ENCODE peak calls at places on chromosomes 12 and 14, in seven cellular contexts. One of them, this sample, is unnamed.

GRCh38 chr12:92070864-92071445 is 74.7 kb downstream of the BTG1 start:
- DNase-seq in lung: no peak
- DNase-seq in CD4-positive, alpha-beta T cell: no peak
- DNase-seq in cardiac muscle cell: no peak
- DNase-seq in HCT116: no peak
- DNase-seq in psoas muscle: no peak
- DNase-seq in endothelial cell of umbilical vein: no peak
- DNase-seq in this sample: no peak

GRCh38 chr14:25006961-25007795 is 42.8 kb downstream of the STXBP6 start:
- DNase-seq in lung: no peak
- DNase-seq in psoas muscle: no peak
- DNase-seq in endothelial cell of umbilical vein: peak; percentile 67
- DNase-seq in HCT116: no peak
- DNase-seq in cardiac muscle cell: no peak
- DNase-seq in CD4-positive, alpha-beta T cell: no peak
- DNase-seq in this sample: no peak

GRCh38 chr14:96039633-96040311 is 610 bp downstream of the C14orf132 start:
- DNase-seq in HCT116: no peak
- DNase-seq in psoas muscle: no peak
- DNase-seq in cardiac muscle cell: peak; percentile 67
- DNase-seq in endothelial cell of umbilical vein: peak; percentile 14
- DNase-seq in CD4-positive, alpha-beta T cell: peak; percentile 24
- DNase-seq in lung: no peak
- DNase-seq in this sample: peak; percentile 27

GRCh38 chr12:21939435-21939834 is 1.8 kb downstream of the ABCC9 start:
- DNase-seq in HCT116: no peak
- DNase-seq in CD4-positive, alpha-beta T cell: no peak
- DNase-seq in endothelial cell of umbilical vein: no peak
- DNase-seq in cardiac muscle cell: no peak
- DNase-seq in lung: no peak
- DNase-seq in psoas muscle: no peak
- DNase-seq in this sample: no peak

GRCh38 chr14:26531894-26532293 is 65.9 kb downstream of the NOVA1 start:
- DNase-seq in cardiac muscle cell: no peak
- DNase-seq in endothelial cell of umbilical vein: no peak
- DNase-seq in psoas muscle: no peak
- DNase-seq in lung: no peak
- DNase-seq in CD4-positive, alpha-beta T cell: no peak
- DNase-seq in HCT116: no peak
- DNase-seq in this sample: no peak

GRCh38 chr12:121536929-121537813 is 43.7 kb downstream of the KDM2B start:
- DNase-seq in CD4-positive, alpha-beta T cell: peak; percentile 48
- DNase-seq in psoas muscle: peak; percentile 94
- DNase-seq in lung: peak; percentile 87
- DNase-seq in endothelial cell of umbilical vein: peak; percentile 74
- DNase-seq in HCT116: no peak
- DNase-seq in cardiac muscle cell: peak; percentile 92
- DNase-seq in this sample: peak; percentile 97

GRCh38 chr14:24665440-24665991 is 31.5 kb upstream of the GZMB start:
- DNase-seq in lung: no peak
- DNase-seq in CD4-positive, alpha-beta T cell: no peak
- DNase-seq in endothelial cell of umbilical vein: no peak
- DNase-seq in cardiac muscle cell: no peak
- DNase-seq in psoas muscle: no peak
- DNase-seq in HCT116: no peak
- DNase-seq in this sample: no peak

GRCh38 chr14:25833341-25834121 is 764.3 kb downstream of the NOVA1 start:
- DNase-seq in endothelial cell of umbilical vein: peak; percentile 46
- DNase-seq in lung: no peak
- DNase-seq in cardiac muscle cell: peak; percentile 73
- DNase-seq in psoas muscle: no peak
- DNase-seq in HCT116: no peak
- DNase-seq in CD4-positive, alpha-beta T cell: no peak
- DNase-seq in this sample: no peak

GRCh38 chr12:70110085-70110484 is 133.1 kb upstream of the CNOT2 start:
- DNase-seq in psoas muscle: no peak
- DNase-seq in HCT116: no peak
- DNase-seq in CD4-positive, alpha-beta T cell: no peak
- DNase-seq in endothelial cell of umbilical vein: no peak
- DNase-seq in cardiac muscle cell: no peak
- DNase-seq in lung: no peak
- DNase-seq in this sample: no peak

GRCh38 chr14:64875350-64875749 is 4.4 kb downstream of the SPTB start:
- DNase-seq in psoas muscle: no peak
- DNase-seq in CD4-positive, alpha-beta T cell: no peak
- DNase-seq in lung: no peak
- DNase-seq in cardiac muscle cell: no peak
- DNase-seq in endothelial cell of umbilical vein: no peak
- DNase-seq in HCT116: no peak
- DNase-seq in this sample: no peak

GRCh38 chr14:64885555-64885954 is 5.8 kb upstream of the SPTB start:
- DNase-seq in lung: no peak
- DNase-seq in HCT116: no peak
- DNase-seq in CD4-positive, alpha-beta T cell: no peak
- DNase-seq in psoas muscle: no peak
- DNase-seq in endothelial cell of umbilical vein: no peak
- DNase-seq in cardiac muscle cell: no peak
- DNase-seq in this sample: no peak

GRCh38 chr14:64879635-64880381 is at the start of gene SPTB:
- DNase-seq in CD4-positive, alpha-beta T cell: peak; percentile 56
- DNase-seq in HCT116: no peak
- DNase-seq in lung: no peak
- DNase-seq in cardiac muscle cell: peak; percentile 63
- DNase-seq in endothelial cell of umbilical vein: no peak
- DNase-seq in psoas muscle: peak; percentile 89
- DNase-seq in this sample: peak; percentile 87

GRCh38 chr14:64878775-64879634 is 702 bp downstream of the SPTB start:
- DNase-seq in psoas muscle: peak; percentile 72
- DNase-seq in lung: no peak
- DNase-seq in endothelial cell of umbilical vein: no peak
- DNase-seq in CD4-positive, alpha-beta T cell: no peak
- DNase-seq in HCT116: no peak
- DNase-seq in cardiac muscle cell: peak; percentile 43
- DNase-seq in this sample: peak; percentile 59

DNA sequence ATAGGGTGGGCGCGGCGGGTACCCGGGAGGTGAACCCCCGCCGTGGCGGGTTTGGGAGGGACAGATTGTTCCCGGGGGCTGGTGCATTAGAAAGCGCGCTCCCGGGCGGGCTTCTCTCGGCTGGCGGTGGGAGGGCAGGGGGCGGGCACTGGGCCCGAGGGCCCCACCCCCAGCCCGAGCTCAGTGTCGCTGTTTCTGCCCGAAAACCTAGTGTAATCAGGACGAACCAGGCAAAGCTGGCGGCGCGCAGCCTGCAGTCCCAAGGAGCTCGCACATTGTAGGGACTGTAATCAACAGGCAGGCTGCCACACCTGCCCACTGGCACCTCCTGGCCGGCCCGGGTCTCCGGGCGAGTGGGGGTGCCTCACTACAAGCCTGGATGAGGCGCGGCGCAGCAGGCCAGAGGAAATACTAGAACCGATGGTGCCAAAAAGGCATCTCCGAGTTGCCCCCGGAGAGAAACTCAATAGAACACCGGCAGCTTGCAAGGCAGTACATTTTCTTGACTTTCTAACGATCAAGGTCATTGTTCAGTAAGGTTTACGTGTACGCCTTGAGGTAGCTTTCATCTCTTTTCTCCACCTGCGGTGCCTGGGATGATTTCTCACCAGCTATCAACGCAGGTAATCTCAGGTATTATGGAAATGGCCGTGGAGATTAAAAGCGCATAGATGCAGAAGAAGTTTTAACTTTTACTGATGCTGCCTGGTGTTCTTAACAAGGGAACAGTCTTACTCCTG is 845 bp upstream of the SPTB start:
- DNase-seq in CD4-positive, alpha-beta T cell: peak; percentile 59
- DNase-seq in lung: peak; percentile 35
- DNase-seq in HCT116: peak; percentile 26
- DNase-seq in cardiac muscle cell: peak; percentile 69
- DNase-seq in endothelial cell of umbilical vein: peak; percentile 8
- DNase-seq in psoas muscle: peak; percentile 62
- DNase-seq in this sample: peak; percentile 80
- H3K27me3 ChIP-seq in CD4-positive, alpha-beta T cell: peaks cover 26% of the 10 kb centered on the region
- H3K27me3 ChIP-seq in lung: peaks cover 3% of the 10 kb centered on the region
- H3K27me3 ChIP-seq in HCT116: no peaks in the 10 kb centered on the region
- H3K27me3 ChIP-seq in cardiac muscle cell: peaks cover 87% of the 10 kb centered on the region
- H3K27me3 ChIP-seq in endothelial cell of umbilical vein: peaks cover 81% of the 10 kb centered on the region
- H3K27me3 ChIP-seq in psoas muscle: no peaks in the 10 kb centered on the region
- H3K27me3 ChIP-seq in this sample: peaks cover 2% of the 10 kb centered on the region

DNA sequence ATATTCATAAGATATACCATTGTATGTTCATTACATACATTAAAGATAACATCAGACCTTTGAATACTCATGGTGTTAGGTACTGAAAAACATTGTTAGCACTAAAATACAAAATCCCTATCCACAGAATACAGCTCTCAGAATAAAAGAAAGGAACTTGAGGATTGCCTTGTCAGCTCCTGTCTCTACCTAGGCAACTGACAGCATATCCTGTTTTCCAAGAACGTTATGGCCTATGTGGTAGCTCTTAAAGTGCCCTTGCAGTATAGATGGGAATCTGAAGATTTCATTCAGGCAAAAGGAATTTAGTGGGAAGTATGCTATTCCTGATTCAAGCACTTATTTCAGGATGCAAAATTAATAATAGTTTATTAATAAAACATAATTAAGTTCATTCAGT is 1.8 kb upstream of the PPP1R12A start:
- DNase-seq in HCT116: no peak
- DNase-seq in endothelial cell of umbilical vein: peak; percentile 43
- DNase-seq in CD4-positive, alpha-beta T cell: no peak
- DNase-seq in cardiac muscle cell: no peak
- DNase-seq in psoas muscle: no peak
- DNase-seq in lung: no peak
- DNase-seq in this sample: no peak
- H3K27ac ChIP-seq in HCT116: no peak overlapping the region
- H3K27ac ChIP-seq in endothelial cell of umbilical vein: no peak overlapping the region
- H3K27ac ChIP-seq in CD4-positive, alpha-beta T cell: no peak overlapping the region
- H3K27ac ChIP-seq in cardiac muscle cell: peak overlapping the region; percentile 99
- H3K27ac ChIP-seq in psoas muscle: no peak overlapping the region
- H3K27ac ChIP-seq in lung: no peak overlapping the region
- H3K27ac ChIP-seq in this sample: no peak overlapping the region

DNA sequence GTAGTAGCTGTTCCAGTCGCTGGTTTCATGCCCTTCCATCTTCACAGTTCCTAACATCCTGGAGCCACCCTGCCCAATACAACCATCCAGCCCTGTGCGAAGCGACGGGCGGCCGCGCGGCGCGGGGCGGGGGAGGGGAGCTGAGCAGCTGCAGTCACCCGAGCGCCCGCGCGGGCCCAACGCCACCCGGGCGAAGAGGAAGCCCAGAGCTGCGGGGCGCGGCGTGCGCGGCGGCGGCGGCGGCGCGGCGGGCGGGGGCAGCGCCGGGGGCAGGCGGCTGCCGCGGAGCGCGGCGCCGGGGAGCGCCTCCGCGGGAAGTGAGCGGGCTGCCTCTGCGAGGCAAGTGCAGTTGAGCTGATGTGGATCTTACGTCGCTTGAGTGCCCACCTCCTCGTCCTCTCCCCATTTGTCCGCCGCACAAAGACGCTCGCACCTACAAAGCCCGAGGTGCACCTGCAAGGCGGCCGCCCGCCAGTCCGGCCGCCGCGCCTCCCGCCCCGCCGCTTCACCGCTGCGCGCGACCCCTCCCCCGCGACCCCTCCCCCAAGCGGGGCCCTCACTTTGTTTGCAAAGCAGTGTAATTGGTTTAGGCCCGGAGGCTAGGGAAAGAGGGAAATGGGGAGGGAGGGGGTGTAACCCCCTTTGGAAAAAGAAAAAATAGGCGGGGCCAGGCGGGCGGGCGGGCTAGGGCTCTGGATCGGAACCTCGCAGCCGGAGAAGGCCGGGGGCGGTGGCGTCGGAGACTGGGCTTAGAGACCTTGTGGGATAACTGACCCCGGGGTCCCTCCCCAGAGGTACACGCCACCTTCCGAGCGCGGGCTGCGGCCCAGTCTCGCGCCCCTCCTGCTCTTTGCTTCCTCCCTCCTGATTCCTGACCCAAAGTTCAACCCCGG is at the start of the genes FOXA1 and TTC6:
- DNase-seq in CD4-positive, alpha-beta T cell: no peak
- DNase-seq in endothelial cell of umbilical vein: no peak
- DNase-seq in HCT116: peak; percentile 31
- DNase-seq in psoas muscle: peak; percentile 56
- DNase-seq in lung: peak; percentile 70
- DNase-seq in cardiac muscle cell: peak; percentile 48
- DNase-seq in this sample: no peak
- H3K9me3 ChIP-seq in CD4-positive, alpha-beta T cell: peaks cover 6% of the 10 kb centered on the region
- H3K9me3 ChIP-seq in endothelial cell of umbilical vein: no peaks in the 10 kb centered on the region
- H3K9me3 ChIP-seq in HCT116: no peaks in the 10 kb centered on the region
- H3K9me3 ChIP-seq in psoas muscle: no peaks in the 10 kb centered on the region
- H3K9me3 ChIP-seq in lung: peaks cover 24% of the 10 kb centered on the region
- H3K9me3 ChIP-seq in cardiac muscle cell: no peaks in the 10 kb centered on the region
- H3K9me3 ChIP-seq in this sample: no peaks in the 10 kb centered on the region

DNA sequence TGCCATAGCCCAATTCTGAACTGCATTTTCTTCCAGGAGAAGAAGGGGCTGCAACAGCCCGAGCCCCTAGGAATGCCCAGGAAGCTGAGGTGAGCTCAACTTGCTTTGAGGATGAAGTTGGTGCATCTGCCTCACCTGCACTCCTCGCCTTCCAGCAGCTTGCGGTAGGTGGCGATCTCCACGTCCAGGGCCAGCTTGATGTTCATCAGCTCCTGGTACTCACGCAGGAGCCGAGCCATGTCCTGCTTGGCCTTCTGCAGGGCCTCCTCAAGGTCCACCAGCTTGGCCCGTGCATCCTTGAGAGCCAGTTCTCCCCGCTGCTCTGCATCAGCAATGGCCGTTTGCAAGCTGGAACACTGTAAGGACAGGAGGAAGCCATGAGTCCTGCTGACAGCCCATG is 6.0 kb downstream of the KRT75 start:
- DNase-seq in lung: no peak
- DNase-seq in HCT116: no peak
- DNase-seq in psoas muscle: no peak
- DNase-seq in cardiac muscle cell: no peak
- DNase-seq in endothelial cell of umbilical vein: no peak
- DNase-seq in CD4-positive, alpha-beta T cell: no peak
- DNase-seq in this sample: no peak
- H3K27me3 ChIP-seq in lung: no peaks in the 10 kb centered on the region
- H3K27me3 ChIP-seq in HCT116: no peaks in the 10 kb centered on the region
- H3K27me3 ChIP-seq in psoas muscle: peaks cover 2% of the 10 kb centered on the region
- H3K27me3 ChIP-seq in cardiac muscle cell: peaks cover 44% of the 10 kb centered on the region
- H3K27me3 ChIP-seq in endothelial cell of umbilical vein: no peaks in the 10 kb centered on the region
- H3K27me3 ChIP-seq in CD4-positive, alpha-beta T cell: peaks cover 10% of the 10 kb centered on the region
- H3K27me3 ChIP-seq in this sample: no peaks in the 10 kb centered on the region

DNA sequence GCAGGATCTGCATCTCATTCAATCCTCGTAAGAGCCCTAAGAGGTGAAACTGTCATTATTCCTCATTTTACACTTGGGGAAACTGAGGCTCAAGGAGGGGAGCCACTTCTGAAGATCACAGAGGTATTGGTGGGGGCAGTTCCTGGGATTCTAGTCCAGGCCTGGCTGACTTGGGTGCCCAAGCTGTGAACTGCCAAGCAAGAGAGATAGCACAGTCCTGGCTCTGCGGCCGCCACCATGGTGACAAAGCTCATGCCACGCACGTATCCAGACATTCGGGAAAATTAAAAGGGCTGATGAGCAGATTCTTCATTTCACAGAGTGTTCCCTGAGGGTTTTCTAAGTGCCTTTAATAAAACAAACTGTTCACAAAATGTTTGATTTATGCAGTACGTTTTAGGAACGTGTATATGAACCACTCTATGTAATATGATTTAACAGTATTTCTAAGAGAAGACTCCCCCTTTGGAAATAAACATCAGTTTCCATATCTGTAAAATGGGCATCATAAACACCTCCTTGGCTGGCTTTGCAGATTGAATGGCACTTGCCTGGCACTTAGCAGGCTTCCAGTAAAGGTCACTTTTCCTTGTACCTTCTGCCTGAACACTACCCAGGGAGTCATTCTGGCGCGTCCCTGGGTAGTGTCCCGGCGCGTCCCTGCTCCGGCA is 84.6 kb downstream of the ACACB start:
- DNase-seq in psoas muscle: peak; percentile 34
- DNase-seq in cardiac muscle cell: no peak
- DNase-seq in HCT116: no peak
- DNase-seq in CD4-positive, alpha-beta T cell: no peak
- DNase-seq in lung: no peak
- DNase-seq in endothelial cell of umbilical vein: no peak
- DNase-seq in this sample: no peak
- H3K27ac ChIP-seq in psoas muscle: no peak overlapping the region
- H3K27ac ChIP-seq in cardiac muscle cell: no peak overlapping the region
- H3K27ac ChIP-seq in HCT116: no peak overlapping the region
- H3K27ac ChIP-seq in CD4-positive, alpha-beta T cell: no peak overlapping the region
- H3K27ac ChIP-seq in lung: no peak overlapping the region
- H3K27ac ChIP-seq in endothelial cell of umbilical vein: no peak overlapping the region
- H3K27ac ChIP-seq in this sample: no peak overlapping the region